ENCODE peak calls at places on chromosome 7, in nine cellular contexts. One of them, this sample, is unnamed.

GRCh38 chr7:54542920-54543539 is 855 bp downstream of the VSTM2A start:
- DNase-seq in Panc1: no peak
- DNase-seq in lower leg skin: no peak
- DNase-seq in B cell: no peak
- DNase-seq in neural crest cell: peak
- DNase-seq in mammary epithelial cell: peak
- DNase-seq in CD8-positive, alpha-beta T cell: no peak
- DNase-seq in HCT116: no peak
- DNase-seq in colonic mucosa: no peak
- DNase-seq in this sample: no peak

GRCh38 chr7:131425992-131426391 is 98.3 kb downstream of the MKLN1 start:
- DNase-seq in Panc1: no peak
- DNase-seq in lower leg skin: no peak
- DNase-seq in B cell: no peak
- DNase-seq in neural crest cell: no peak
- DNase-seq in mammary epithelial cell: no peak
- DNase-seq in CD8-positive, alpha-beta T cell: no peak
- DNase-seq in HCT116: no peak
- DNase-seq in colonic mucosa: no peak
- DNase-seq in this sample: no peak

GRCh38 chr7:5217851-5218331 is 27.9 kb downstream of the WIPI2 start:
- DNase-seq in Panc1: no peak
- DNase-seq in lower leg skin: no peak
- DNase-seq in B cell: no peak
- DNase-seq in neural crest cell: no peak
- DNase-seq in mammary epithelial cell: no peak
- DNase-seq in CD8-positive, alpha-beta T cell: no peak
- DNase-seq in HCT116: no peak
- DNase-seq in colonic mucosa: no peak
- DNase-seq in this sample: peak

GRCh38 chr7:128299109-128299514 is 44.6 kb downstream of the RBM28 start:
- DNase-seq in Panc1: no peak
- DNase-seq in lower leg skin: no peak
- DNase-seq in B cell: no peak
- DNase-seq in neural crest cell: no peak
- DNase-seq in mammary epithelial cell: no peak
- DNase-seq in CD8-positive, alpha-beta T cell: no peak
- DNase-seq in HCT116: no peak
- DNase-seq in colonic mucosa: no peak
- DNase-seq in this sample: no peak

GRCh38 chr7:69937097-69937496 is 338.8 kb downstream of the AUTS2 start:
- DNase-seq in Panc1: no peak
- DNase-seq in lower leg skin: no peak
- DNase-seq in B cell: no peak
- DNase-seq in neural crest cell: no peak
- DNase-seq in mammary epithelial cell: no peak
- DNase-seq in CD8-positive, alpha-beta T cell: no peak
- DNase-seq in HCT116: no peak
- DNase-seq in colonic mucosa: no peak
- DNase-seq in this sample: no peak

GRCh38 chr7:28654111-28654510 is 241.8 kb downstream of the CREB5 start:
- DNase-seq in Panc1: no peak
- DNase-seq in lower leg skin: no peak
- DNase-seq in B cell: no peak
- DNase-seq in neural crest cell: no peak
- DNase-seq in mammary epithelial cell: no peak
- DNase-seq in CD8-positive, alpha-beta T cell: no peak
- DNase-seq in HCT116: no peak
- DNase-seq in colonic mucosa: no peak
- DNase-seq in this sample: no peak

GRCh38 chr7:129773871-129774270 is 162.4 kb downstream of the NRF1 start:
- DNase-seq in Panc1: no peak
- DNase-seq in lower leg skin: no peak
- DNase-seq in B cell: no peak
- DNase-seq in neural crest cell: no peak
- DNase-seq in mammary epithelial cell: no peak
- DNase-seq in CD8-positive, alpha-beta T cell: no peak
- DNase-seq in HCT116: no peak
- DNase-seq in colonic mucosa: no peak
- DNase-seq in this sample: no peak

GRCh38 chr7:19677201-19677600 is 31.6 kb downstream of the POLR1F start:
- DNase-seq in Panc1: no peak
- DNase-seq in lower leg skin: no peak
- DNase-seq in B cell: no peak
- DNase-seq in neural crest cell: no peak
- DNase-seq in mammary epithelial cell: no peak
- DNase-seq in CD8-positive, alpha-beta T cell: no peak
- DNase-seq in HCT116: no peak
- DNase-seq in colonic mucosa: no peak
- DNase-seq in this sample: no peak

GRCh38 chr7:30469303-30469702 is 9.3 kb downstream of the NOD1 start:
- DNase-seq in Panc1: no peak
- DNase-seq in lower leg skin: peak
- DNase-seq in B cell: no peak
- DNase-seq in neural crest cell: no peak
- DNase-seq in mammary epithelial cell: peak
- DNase-seq in CD8-positive, alpha-beta T cell: no peak
- DNase-seq in HCT116: peak
- DNase-seq in colonic mucosa: peak
- DNase-seq in this sample: no peak

GRCh38 chr7:121267612-121268011 is 61.2 kb upstream of the WNT16 start:
- DNase-seq in Panc1: no peak
- DNase-seq in lower leg skin: no peak
- DNase-seq in B cell: no peak
- DNase-seq in neural crest cell: no peak
- DNase-seq in mammary epithelial cell: no peak
- DNase-seq in CD8-positive, alpha-beta T cell: no peak
- DNase-seq in HCT116: no peak
- DNase-seq in colonic mucosa: no peak
- DNase-seq in this sample: no peak

DNA sequence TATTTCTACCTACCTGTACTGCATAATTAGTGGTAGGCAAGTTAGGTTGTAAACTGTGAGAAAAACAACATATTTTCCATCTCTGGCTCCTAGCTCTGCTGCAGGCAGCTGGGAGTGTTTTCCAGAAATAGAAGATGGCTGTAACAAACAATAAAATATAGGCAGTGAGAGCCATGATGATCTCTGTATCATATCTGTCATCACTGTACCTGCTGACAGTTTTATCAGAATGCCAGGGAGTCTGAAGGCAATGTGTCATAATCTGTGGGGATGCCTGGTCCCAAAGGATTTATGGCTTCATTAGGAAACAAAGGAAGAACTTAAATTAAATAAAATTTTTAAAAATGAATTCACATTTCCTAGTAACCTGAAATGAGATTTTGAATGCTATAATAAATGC is 160.9 kb upstream of the SMIM30 start:
- DNase-seq in Panc1: no peak
- DNase-seq in lower leg skin: no peak
- DNase-seq in B cell: no peak
- DNase-seq in neural crest cell: no peak
- DNase-seq in mammary epithelial cell: no peak
- DNase-seq in CD8-positive, alpha-beta T cell: no peak
- DNase-seq in HCT116: no peak
- DNase-seq in colonic mucosa: no peak
- DNase-seq in this sample: no peak
- TF ChIP-seq CTCF in Panc1: no peak
- TF ChIP-seq CTCF in lower leg skin: no peak
- TF ChIP-seq CTCF in B cell: no peak
- TF ChIP-seq CTCF in neural crest cell: no peak
- TF ChIP-seq CTCF in mammary epithelial cell: no peak
- TF ChIP-seq CTCF in CD8-positive, alpha-beta T cell: no peak
- TF ChIP-seq CTCF in HCT116: no peak
- TF ChIP-seq CTCF in colonic mucosa: no peak
- TF ChIP-seq CTCF in this sample: no peak

GRCh38 chr7:68249611-68250010 is 1253.0 kb downstream of the TYW1 start:
- DNase-seq in Panc1: no peak
- DNase-seq in lower leg skin: no peak
- DNase-seq in B cell: no peak
- DNase-seq in neural crest cell: no peak
- DNase-seq in mammary epithelial cell: no peak
- DNase-seq in CD8-positive, alpha-beta T cell: no peak
- DNase-seq in HCT116: no peak
- DNase-seq in colonic mucosa: no peak
- DNase-seq in this sample: no peak

GRCh38 chr7:68246189-68246633 is 1249.6 kb downstream of the TYW1 start:
- DNase-seq in Panc1: no peak
- DNase-seq in lower leg skin: no peak
- DNase-seq in B cell: no peak
- DNase-seq in neural crest cell: no peak
- DNase-seq in mammary epithelial cell: peak
- DNase-seq in CD8-positive, alpha-beta T cell: no peak
- DNase-seq in HCT116: no peak
- DNase-seq in colonic mucosa: no peak
- DNase-seq in this sample: no peak

GRCh38 chr7:68245688-68246087 is 1249.1 kb downstream of the TYW1 start:
- DNase-seq in Panc1: no peak
- DNase-seq in lower leg skin: no peak
- DNase-seq in B cell: no peak
- DNase-seq in neural crest cell: no peak
- DNase-seq in mammary epithelial cell: no peak
- DNase-seq in CD8-positive, alpha-beta T cell: no peak
- DNase-seq in HCT116: no peak
- DNase-seq in colonic mucosa: no peak
- DNase-seq in this sample: no peak

GRCh38 chr7:68248973-68249372 is 1252.3 kb downstream of the TYW1 start:
- DNase-seq in Panc1: no peak
- DNase-seq in lower leg skin: no peak
- DNase-seq in B cell: no peak
- DNase-seq in neural crest cell: no peak
- DNase-seq in mammary epithelial cell: no peak
- DNase-seq in CD8-positive, alpha-beta T cell: no peak
- DNase-seq in HCT116: no peak
- DNase-seq in colonic mucosa: no peak
- DNase-seq in this sample: no peak

DNA sequence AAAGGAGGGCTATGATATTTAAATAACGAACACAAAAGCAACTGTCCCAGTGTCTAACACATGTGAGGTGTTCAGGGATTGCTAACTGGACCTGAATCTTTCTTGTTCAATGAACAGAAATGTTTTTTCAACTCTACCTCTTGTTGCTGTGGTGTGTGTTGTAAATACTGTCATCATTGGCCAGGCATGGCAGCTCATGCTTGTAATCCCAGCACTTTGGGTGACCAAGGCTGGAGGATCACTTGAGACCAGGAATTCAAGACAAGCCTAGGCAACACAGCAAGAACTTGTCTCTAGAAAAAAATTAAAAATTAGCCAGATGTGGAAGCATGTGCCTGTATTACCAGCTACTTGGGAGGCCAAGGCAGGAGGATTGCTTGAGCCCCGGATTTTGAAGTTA is 1250.9 kb downstream of the TYW1 start:
- DNase-seq in Panc1: no peak
- DNase-seq in lower leg skin: no peak
- DNase-seq in B cell: no peak
- DNase-seq in neural crest cell: no peak
- DNase-seq in mammary epithelial cell: no peak
- DNase-seq in CD8-positive, alpha-beta T cell: no peak
- DNase-seq in HCT116: no peak
- DNase-seq in colonic mucosa: no peak
- DNase-seq in this sample: no peak
- TF ChIP-seq CTCF in Panc1: no peak
- TF ChIP-seq CTCF in lower leg skin: no peak
- TF ChIP-seq CTCF in B cell: no peak
- TF ChIP-seq CTCF in neural crest cell: no peak
- TF ChIP-seq CTCF in mammary epithelial cell: no peak
- TF ChIP-seq CTCF in CD8-positive, alpha-beta T cell: no peak
- TF ChIP-seq CTCF in HCT116: no peak
- TF ChIP-seq CTCF in colonic mucosa: no peak
- TF ChIP-seq CTCF in this sample: no peak

GRCh38 chr7:11787534-11787933 is 44.5 kb downstream of the THSD7A start:
- DNase-seq in Panc1: no peak
- DNase-seq in lower leg skin: no peak
- DNase-seq in B cell: no peak
- DNase-seq in neural crest cell: no peak
- DNase-seq in mammary epithelial cell: no peak
- DNase-seq in CD8-positive, alpha-beta T cell: no peak
- DNase-seq in HCT116: no peak
- DNase-seq in colonic mucosa: no peak
- DNase-seq in this sample: no peak
- TF ChIP-seq CTCF in Panc1: no peak
- TF ChIP-seq CTCF in lower leg skin: no peak
- TF ChIP-seq CTCF in B cell: no peak
- TF ChIP-seq CTCF in neural crest cell: no peak
- TF ChIP-seq CTCF in mammary epithelial cell: no peak
- TF ChIP-seq CTCF in CD8-positive, alpha-beta T cell: no peak
- TF ChIP-seq CTCF in HCT116: no peak
- TF ChIP-seq CTCF in colonic mucosa: no peak
- TF ChIP-seq CTCF in this sample: no peak

DNA sequence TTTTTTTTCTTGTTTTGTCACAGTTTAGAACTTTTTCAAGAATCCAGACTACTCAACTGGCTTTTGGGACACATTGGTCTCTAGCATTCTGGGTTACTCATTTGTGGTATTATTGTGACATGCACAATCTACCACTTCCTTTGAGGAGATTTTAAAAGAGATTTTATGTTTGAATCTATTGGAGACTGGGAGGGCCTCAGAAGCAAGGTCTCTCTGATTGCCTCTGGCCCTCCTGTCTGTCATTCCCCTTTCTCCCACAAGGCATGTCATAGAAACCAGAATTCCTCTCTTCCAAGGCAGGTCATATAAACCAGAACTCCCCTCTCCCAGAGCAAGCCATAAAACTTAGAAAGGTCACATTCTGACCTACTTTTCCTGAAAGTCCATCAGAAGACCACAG is 777.6 kb downstream of the PHTF2 start:
- DNase-seq in Panc1: no peak
- DNase-seq in lower leg skin: no peak
- DNase-seq in B cell: no peak
- DNase-seq in neural crest cell: no peak
- DNase-seq in mammary epithelial cell: no peak
- DNase-seq in CD8-positive, alpha-beta T cell: no peak
- DNase-seq in HCT116: no peak
- DNase-seq in colonic mucosa: no peak
- DNase-seq in this sample: no peak
- TF ChIP-seq CTCF in Panc1: no peak
- TF ChIP-seq CTCF in lower leg skin: no peak
- TF ChIP-seq CTCF in B cell: no peak
- TF ChIP-seq CTCF in neural crest cell: no peak
- TF ChIP-seq CTCF in mammary epithelial cell: no peak
- TF ChIP-seq CTCF in CD8-positive, alpha-beta T cell: no peak
- TF ChIP-seq CTCF in HCT116: no peak
- TF ChIP-seq CTCF in colonic mucosa: no peak
- TF ChIP-seq CTCF in this sample: no peak

GRCh38 chr7:142669074-142669654 is 80.1 kb upstream of the PRSS1 start:
- DNase-seq in Panc1: no peak
- DNase-seq in lower leg skin: no peak
- DNase-seq in B cell: no peak
- DNase-seq in neural crest cell: no peak
- DNase-seq in mammary epithelial cell: peak
- DNase-seq in CD8-positive, alpha-beta T cell: no peak
- DNase-seq in HCT116: no peak
- DNase-seq in colonic mucosa: no peak
- DNase-seq in this sample: peak
- TF ChIP-seq CTCF in Panc1: no peak
- TF ChIP-seq CTCF in lower leg skin: no peak
- TF ChIP-seq CTCF in B cell: peak
- TF ChIP-seq CTCF in neural crest cell: peak
- TF ChIP-seq CTCF in mammary epithelial cell: peak
- TF ChIP-seq CTCF in CD8-positive, alpha-beta T cell: peak
- TF ChIP-seq CTCF in HCT116: peak
- TF ChIP-seq CTCF in colonic mucosa: no peak
- TF ChIP-seq CTCF in this sample: peak

GRCh38 chr7:883029-884021 is 7.0 kb downstream of the GET4 start:
- DNase-seq in Panc1: no peak
- DNase-seq in lower leg skin: no peak
- DNase-seq in B cell: no peak
- DNase-seq in neural crest cell: no peak
- DNase-seq in mammary epithelial cell: no peak
- DNase-seq in CD8-positive, alpha-beta T cell: no peak
- DNase-seq in HCT116: no peak
- DNase-seq in colonic mucosa: no peak
- DNase-seq in this sample: no peak
- TF ChIP-seq CTCF in Panc1: no peak
- TF ChIP-seq CTCF in lower leg skin: no peak
- TF ChIP-seq CTCF in B cell: no peak
- TF ChIP-seq CTCF in neural crest cell: no peak
- TF ChIP-seq CTCF in mammary epithelial cell: no peak
- TF ChIP-seq CTCF in CD8-positive, alpha-beta T cell: no peak
- TF ChIP-seq CTCF in HCT116: no peak
- TF ChIP-seq CTCF in colonic mucosa: no peak
- TF ChIP-seq CTCF in this sample: no peak